ENCODE peak calls at places on chromosomes 3 and 15, in seven cellular contexts. H, B, E, F, I, N and Y are unnamed samples.

GRCh38 chr15:31327674-31328424 is 1.2 kb downstream of the KLF13 start:
- DNase-seq in H (peak; percentile 49), B (no peak), E (no peak), F (peak; percentile 82), I (no peak), N (peak; percentile 43), Y (peak; percentile 40)

GRCh38 chr15:22780267-22780666 is 6.2 kb upstream of the NIPA1 start:
- DNase-seq in H (no peak), B (no peak), E (no peak), F (no peak), I (no peak), N (no peak), Y (no peak)

GRCh38 chr15:77944002-77944867 is 133.3 kb downstream of the TBC1D2B start:
- DNase-seq in H (no peak), B (peak; percentile 75), E (peak; percentile 66), F (peak; percentile 76), I (peak; percentile 91), N (peak; percentile 2), Y (peak; percentile 68)

GRCh38 chr15:26011916-26012315 is 148.8 kb upstream of the ATP10A start:
- DNase-seq in H (no peak), B (no peak), E (no peak), F (no peak), I (no peak), N (no peak), Y (no peak)

GRCh38 chr15:48967336-48967735 is 3.6 kb upstream of the SHC4 start:
- DNase-seq in H (no peak), B (no peak), E (no peak), F (no peak), I (no peak), N (no peak), Y (no peak)

GRCh38 chr15:79198461-79198860 is 84.1 kb upstream of the ANKRD34C start:
- DNase-seq in H (no peak), B (no peak), E (no peak), F (no peak), I (no peak), N (no peak), Y (no peak)

GRCh38 chr3:46991406-46992165 is 12.1 kb downstream of the NBEAL2 start:
- DNase-seq in H (no peak), B (no peak), E (no peak), F (no peak), I (no peak), N (no peak), Y (no peak)

GRCh38 chr15:62783303-62783957 is 259.1 kb upstream of the TPM1 start:
- DNase-seq in H (no peak), B (no peak), E (peak; percentile 67), F (peak; percentile 69), I (no peak), N (no peak), Y (peak; percentile 56)

GRCh38 chr3:115779011-115779410 is 155.7 kb downstream of the GAP43 start:
- DNase-seq in H (no peak), B (no peak), E (no peak), F (no peak), I (no peak), N (no peak), Y (no peak)

GRCh38 chr3:132231633-132232032 is 85.6 kb upstream of the ACP3 start:
- DNase-seq in H (no peak), B (no peak), E (peak; percentile 20), F (peak; percentile 13), I (no peak), N (no peak), Y (no peak)

GRCh38 chr3:31054032-31054431 is 159.6 kb upstream of the GADL1 start:
- DNase-seq in H (no peak), B (no peak), E (no peak), F (no peak), I (no peak), N (no peak), Y (no peak)